ENCODE peak calls at places on chromosomes 4 and X, in seven cellular contexts. O, K, Z, E, Q, Y and G are unnamed samples.

GRCh38 chr4:24394041-24394440 is 190.3 kb downstream of the DHX15 start:
- DNase-seq in Q (peak), E (no peak), K (peak), Y (no peak), Z (peak), O (no peak), G (no peak)

GRCh38 chr4:127783026-127783769 is 1.1 kb downstream of the HSPA4L start:
- DNase-seq in Q (peak), K (peak), Z (peak), E (peak), Y (peak), O (peak), G (peak)

GRCh38 chrX:3788494-3789233 is 75.2 kb upstream of the PRKX start:
- DNase-seq in K (no peak), Y (no peak), Q (peak), O (no peak), E (peak), Z (no peak), G (no peak)

GRCh38 chrX:80388206-80388605 is 32.0 kb upstream of the TENT5D start:
- DNase-seq in O (no peak), Y (no peak), E (no peak), Z (no peak), Q (no peak), K (no peak), G (no peak)

GRCh38 chrX:139881130-139881529 is 51.7 kb downstream of the ATP11C start:
- DNase-seq in Q (peak), E (no peak), O (no peak), Z (peak), Y (no peak), K (peak), G (peak)

GRCh38 chr4:24657768-24658617 is 73.6 kb upstream of the DHX15 start:
- DNase-seq in Q (peak), Z (peak), E (no peak), K (peak), Y (no peak), O (no peak), G (peak)

GRCh38 chr4:83170952-83171399 is 56.4 kb upstream of the PLAC8 start:
- DNase-seq in Z (no peak), Q (no peak), O (no peak), E (peak), K (no peak), Y (no peak), G (no peak)

GRCh38 chrX:16719334-16720084 is at the start of gene SYAP1:
- DNase-seq in Y (peak), Z (peak), Q (peak), K (peak), E (peak), O (peak), G (peak)

GRCh38 chrX:111151764-111152163 is 55.8 kb downstream of the PAK3 start:
- DNase-seq in Q (no peak), K (no peak), O (no peak), Y (no peak), Z (no peak), E (no peak), G (peak)

GRCh38 chrX:29926056-29926455 is 289.3 kb upstream of the MAGEB2 start:
- DNase-seq in O (no peak), Z (no peak), E (no peak), Q (no peak), Y (no peak), K (no peak), G (no peak)

GRCh38 chr4:153218961-153219360 is 14.7 kb downstream of the TRIM2 start:
- DNase-seq in K (no peak), E (no peak), O (no peak), Y (no peak), Z (no peak), Q (no peak), G (no peak)

GRCh38 chr4:54902261-54902660 is 223.1 kb downstream of the KDR start:
- DNase-seq in O (no peak), E (no peak), K (no peak), Y (no peak), Z (peak), Q (no peak), G (peak)

GRCh38 chr4:153514001-153514526 is 47.9 kb downstream of the TMEM131L start:
- DNase-seq in Y (no peak), Z (peak), K (peak), E (no peak), Q (no peak), O (no peak), G (no peak)

GRCh38 chrX:13669246-13669689 is 16.3 kb downstream of the TCEANC start:
- DNase-seq in E (no peak), Z (peak), K (peak), O (no peak), Y (no peak), Q (no peak), G (peak)

GRCh38 chr4:12499693-12500092 is 984.4 kb downstream of the RAB28 start:
- DNase-seq in E (no peak), Y (no peak), Z (no peak), K (no peak), O (no peak), Q (no peak), G (no peak)

GRCh38 chr4:105551968-105552746 is at the start of gene ARHGEF38:
- DNase-seq in Y (no peak), E (peak), Q (peak), K (peak), O (no peak), Z (peak), G (peak)

GRCh38 chrX:114798902-114799301 is 215.0 kb downstream of the HTR2C start:
- DNase-seq in K (peak), Q (no peak), Z (no peak), E (no peak), Y (no peak), O (no peak), G (no peak)

GRCh38 chrX:44039556-44039955 is 66.4 kb upstream of the NDP start:
- DNase-seq in O (no peak), Y (no peak), Z (no peak), K (peak), E (no peak), Q (no peak), G (no peak)

GRCh38 chr4:76657443-76657842 is 222.4 kb downstream of the SHROOM3 start:
- DNase-seq in K (no peak), O (no peak), Y (no peak), Q (no peak), Z (no peak), E (no peak), G (no peak)

GRCh38 chr4:10721616-10722015 is 37.0 kb upstream of the CLNK start:
- DNase-seq in Z (no peak), E (no peak), Q (no peak), K (no peak), Y (no peak), O (no peak), G (no peak)

GRCh38 chr4:121269001-121269400 is 104.9 kb upstream of the TNIP3 start:
- DNase-seq in Y (no peak), Q (peak), K (no peak), O (no peak), Z (no peak), E (no peak), G (peak)

GRCh38 chr4:121273191-121273590 is 107.6 kb downstream of the QRFPR start:
- DNase-seq in K (no peak), Z (no peak), Y (no peak), Q (no peak), E (no peak), O (no peak), G (no peak)

GRCh38 chr4:121266982-121267381 is 102.9 kb upstream of the TNIP3 start:
- DNase-seq in Q (no peak), E (no peak), Z (no peak), K (no peak), O (no peak), Y (no peak), G (peak)

GRCh38 chr4:121272526-121272925 is 108.3 kb downstream of the QRFPR start:
- DNase-seq in O (no peak), E (no peak), Y (no peak), Z (peak), K (peak), Q (peak), G (peak)

DNA sequence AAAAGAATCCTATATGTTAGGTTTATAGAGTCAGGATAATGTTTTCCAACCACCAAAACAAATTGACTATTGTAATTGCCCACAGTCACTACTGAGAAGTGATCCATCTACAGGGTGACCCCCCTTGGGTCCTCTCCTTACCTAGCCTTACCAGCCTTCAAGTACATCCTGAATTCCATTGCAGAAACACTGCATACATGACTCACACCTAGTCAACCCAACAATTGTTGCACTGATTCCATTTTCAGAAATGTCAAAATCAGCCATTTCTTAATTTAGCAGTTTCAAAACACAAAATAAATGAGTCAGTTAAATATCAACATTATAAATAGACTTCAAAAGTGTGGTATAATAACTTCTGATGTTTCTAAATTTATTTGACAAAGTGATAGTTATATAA is 106.3 kb upstream of the TNIP3 start:
- DNase-seq in E (no peak), Q (no peak), O (no peak), Z (no peak), Y (no peak), K (no peak), G (peak)
- H4K8ac ChIP-seq in E (no peak), Q (no peak), O (no peak), Z (no peak), Y (no peak), K (no peak), G (no peak)

DNA sequence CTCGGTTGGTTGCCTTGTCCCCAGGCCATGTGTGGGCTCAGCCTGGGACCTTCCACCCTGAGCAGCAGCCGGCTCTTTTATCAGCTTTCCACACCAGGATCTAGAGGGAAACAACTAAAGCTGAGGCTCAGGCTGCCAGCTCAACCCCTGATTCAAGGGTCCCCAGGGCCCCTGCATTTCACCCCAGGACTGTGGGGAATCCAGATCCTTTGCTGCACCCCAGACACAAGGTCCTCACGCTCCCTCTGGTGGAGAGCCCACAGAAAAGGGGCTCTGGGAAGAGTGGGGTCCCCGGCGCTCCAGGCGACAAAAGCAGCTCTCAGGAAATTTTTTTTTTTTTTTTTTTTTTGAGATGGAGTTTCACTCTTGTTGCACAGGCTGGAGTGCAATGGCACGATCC is 64.3 kb downstream of the ZFYVE28 start:
- DNase-seq in K (no peak), Z (no peak), O (no peak), Y (no peak), Q (no peak), E (peak), G (no peak)
- H4K8ac ChIP-seq in K (no peak), Z (no peak), O (no peak), Y (no peak), Q (no peak), E (no peak), G (no peak)

GRCh38 chr4:136489101-136489500 is 1043.2 kb downstream of the PCDH18 start:
- DNase-seq in Y (no peak), Z (no peak), Q (no peak), E (no peak), K (no peak), O (no peak), G (no peak)
- H4K8ac ChIP-seq in Y (no peak), Z (no peak), Q (no peak), E (no peak), K (no peak), O (no peak), G (no peak)

GRCh38 chr4:176897226-176897625 is 104.5 kb upstream of the VEGFC start:
- DNase-seq in K (no peak), Z (no peak), Q (no peak), O (no peak), Y (no peak), E (no peak), G (no peak)

GRCh38 chr4:176896211-176896610 is 103.5 kb upstream of the VEGFC start:
- DNase-seq in K (no peak), Y (no peak), O (no peak), Z (no peak), E (no peak), Q (no peak), G (no peak)

GRCh38 chr4:176902710-176903323 is 110.1 kb upstream of the VEGFC start:
- DNase-seq in K (peak), Y (no peak), O (no peak), E (no peak), Q (no peak), Z (peak), G (no peak)

GRCh38 chr4:176894498-176894897 is 101.8 kb upstream of the VEGFC start:
- DNase-seq in E (no peak), Y (no peak), Q (no peak), O (no peak), K (no peak), Z (no peak), G (no peak)

GRCh38 chr4:176898791-176899190 is 106.1 kb upstream of the VEGFC start:
- DNase-seq in O (no peak), K (no peak), E (no peak), Q (no peak), Y (no peak), Z (no peak), G (no peak)
- H4K8ac ChIP-seq in O (no peak), K (no peak), E (no peak), Q (no peak), Y (no peak), Z (no peak), G (no peak)

DNA sequence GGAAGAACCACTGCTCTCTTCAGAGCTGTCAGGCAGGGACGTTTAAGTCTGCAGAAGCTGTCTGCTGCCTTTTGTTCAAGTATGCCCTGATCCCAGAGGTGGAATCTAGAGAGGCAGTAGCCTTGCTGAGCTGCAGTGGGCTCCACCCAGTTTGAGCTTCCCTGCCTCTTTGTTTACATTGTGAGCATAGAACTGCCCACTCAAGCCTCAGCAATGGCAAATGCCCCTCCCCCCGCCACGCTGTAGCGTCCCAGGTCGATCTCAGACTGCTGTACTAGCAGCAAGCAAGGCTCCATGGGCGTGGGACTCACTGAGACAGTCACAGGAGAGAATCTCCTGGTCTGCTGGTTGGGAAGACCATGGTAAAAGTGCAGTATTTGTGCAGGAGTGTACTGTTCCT is 34.8 kb upstream of the MUC7 start:
- DNase-seq in Y (no peak), Z (no peak), O (no peak), E (peak), K (no peak), Q (peak), G (no peak)
- H4K8ac ChIP-seq in Y (peak), Z (no peak), O (no peak), E (no peak), K (no peak), Q (no peak), G (no peak)

GRCh38 chr4:116357758-116358157 is 727.6 kb downstream of the TRAM1L1 start:
- DNase-seq in K (no peak), Z (no peak), E (no peak), Q (peak), O (no peak), Y (no peak), G (peak)
- H4K8ac ChIP-seq in K (no peak), Z (no peak), E (no peak), Q (no peak), O (no peak), Y (no peak), G (no peak)